ENCODE peak calls at places on chromosomes 3 and 15, in five cellular contexts. One of them, this sample, is unnamed.

GRCh38 chr3:94162700-94163099 is 99.8 kb downstream of the NSUN3 start:
- DNase-seq in colonic mucosa: no peak
- DNase-seq in fibroblast of pulmonary artery: peak; percentile 36
- DNase-seq in OCI-LY7: no peak
- DNase-seq in fibroblast of mammary gland: peak; percentile 74
- DNase-seq in this sample: no peak

GRCh38 chr3:65888980-65889706 is 149.6 kb downstream of the MAGI1 start:
- DNase-seq in colonic mucosa: no peak
- DNase-seq in fibroblast of pulmonary artery: peak; percentile 97
- DNase-seq in OCI-LY7: no peak
- DNase-seq in fibroblast of mammary gland: peak; percentile 97
- DNase-seq in this sample: peak; percentile 95

GRCh38 chr15:83320404-83320803 is 35.9 kb upstream of the BNC1 start:
- DNase-seq in colonic mucosa: no peak
- DNase-seq in fibroblast of pulmonary artery: peak; percentile 94
- DNase-seq in OCI-LY7: no peak
- DNase-seq in fibroblast of mammary gland: peak; percentile 73
- DNase-seq in this sample: no peak

GRCh38 chr15:68616397-68616796 is 37.6 kb downstream of the CORO2B start:
- DNase-seq in colonic mucosa: no peak
- DNase-seq in fibroblast of pulmonary artery: no peak
- DNase-seq in OCI-LY7: no peak
- DNase-seq in fibroblast of mammary gland: no peak
- DNase-seq in this sample: no peak

GRCh38 chr3:134030382-134030753 is 643 bp upstream of the SLCO2A1 start:
- DNase-seq in colonic mucosa: peak; percentile 18
- DNase-seq in fibroblast of pulmonary artery: no peak
- DNase-seq in OCI-LY7: no peak
- DNase-seq in fibroblast of mammary gland: no peak
- DNase-seq in this sample: no peak

GRCh38 chr15:81002004-81002253 is 1.2 kb downstream of the TLNRD1 start:
- DNase-seq in colonic mucosa: no peak
- DNase-seq in fibroblast of pulmonary artery: no peak
- DNase-seq in OCI-LY7: no peak
- DNase-seq in fibroblast of mammary gland: no peak
- DNase-seq in this sample: no peak

GRCh38 chr3:113912551-113913246 is 35.1 kb upstream of the ZDHHC23 start:
- DNase-seq in colonic mucosa: peak; percentile 47
- DNase-seq in fibroblast of pulmonary artery: peak; percentile 77
- DNase-seq in OCI-LY7: peak; percentile 74
- DNase-seq in fibroblast of mammary gland: peak; percentile 70
- DNase-seq in this sample: peak; percentile 75

GRCh38 chr3:183437060-183437459 is 8.6 kb upstream of the MCF2L2 start:
- DNase-seq in colonic mucosa: no peak
- DNase-seq in fibroblast of pulmonary artery: no peak
- DNase-seq in OCI-LY7: no peak
- DNase-seq in fibroblast of mammary gland: no peak
- DNase-seq in this sample: no peak

GRCh38 chr3:166340604-166341003 is 503.4 kb upstream of the BCHE start:
- DNase-seq in colonic mucosa: no peak
- DNase-seq in fibroblast of pulmonary artery: no peak
- DNase-seq in OCI-LY7: no peak
- DNase-seq in fibroblast of mammary gland: no peak
- DNase-seq in this sample: no peak

GRCh38 chr3:18428036-18428435 is 2.9 kb upstream of the SATB1 start:
- DNase-seq in colonic mucosa: no peak
- DNase-seq in fibroblast of pulmonary artery: no peak
- DNase-seq in OCI-LY7: no peak
- DNase-seq in fibroblast of mammary gland: no peak
- DNase-seq in this sample: no peak

GRCh38 chr3:107562979-107563531 is 40.3 kb downstream of the BBX start:
- DNase-seq in colonic mucosa: no peak
- DNase-seq in fibroblast of pulmonary artery: no peak
- DNase-seq in OCI-LY7: no peak
- DNase-seq in fibroblast of mammary gland: no peak
- DNase-seq in this sample: no peak

GRCh38 chr3:150106752-150107428 is 136.2 kb upstream of the PFN2 start:
- DNase-seq in colonic mucosa: no peak
- DNase-seq in fibroblast of pulmonary artery: peak; percentile 85
- DNase-seq in OCI-LY7: no peak
- DNase-seq in fibroblast of mammary gland: peak; percentile 97
- DNase-seq in this sample: peak; percentile 92

GRCh38 chr15:49145651-49146609 is 9.5 kb downstream of the COPS2 start:
- DNase-seq in colonic mucosa: peak; percentile 52
- DNase-seq in fibroblast of pulmonary artery: peak; percentile 84
- DNase-seq in OCI-LY7: peak; percentile 49
- DNase-seq in fibroblast of mammary gland: peak; percentile 75
- DNase-seq in this sample: peak; percentile 51

GRCh38 chr3:100261481-100261903 is 700 bp downstream of the TBC1D23 start:
- DNase-seq in colonic mucosa: no peak
- DNase-seq in fibroblast of pulmonary artery: no peak
- DNase-seq in OCI-LY7: no peak
- DNase-seq in fibroblast of mammary gland: no peak
- DNase-seq in this sample: peak; percentile 74

GRCh38 chr3:97138914-97139541 is 324.6 kb downstream of the EPHA6 start:
- DNase-seq in colonic mucosa: no peak
- DNase-seq in fibroblast of pulmonary artery: no peak
- DNase-seq in OCI-LY7: peak; percentile 24
- DNase-seq in fibroblast of mammary gland: peak; percentile 0
- DNase-seq in this sample: no peak

GRCh38 chr3:115438799-115439198 is 184.5 kb upstream of the GAP43 start:
- DNase-seq in colonic mucosa: no peak
- DNase-seq in fibroblast of pulmonary artery: no peak
- DNase-seq in OCI-LY7: no peak
- DNase-seq in fibroblast of mammary gland: no peak
- DNase-seq in this sample: no peak

DNA sequence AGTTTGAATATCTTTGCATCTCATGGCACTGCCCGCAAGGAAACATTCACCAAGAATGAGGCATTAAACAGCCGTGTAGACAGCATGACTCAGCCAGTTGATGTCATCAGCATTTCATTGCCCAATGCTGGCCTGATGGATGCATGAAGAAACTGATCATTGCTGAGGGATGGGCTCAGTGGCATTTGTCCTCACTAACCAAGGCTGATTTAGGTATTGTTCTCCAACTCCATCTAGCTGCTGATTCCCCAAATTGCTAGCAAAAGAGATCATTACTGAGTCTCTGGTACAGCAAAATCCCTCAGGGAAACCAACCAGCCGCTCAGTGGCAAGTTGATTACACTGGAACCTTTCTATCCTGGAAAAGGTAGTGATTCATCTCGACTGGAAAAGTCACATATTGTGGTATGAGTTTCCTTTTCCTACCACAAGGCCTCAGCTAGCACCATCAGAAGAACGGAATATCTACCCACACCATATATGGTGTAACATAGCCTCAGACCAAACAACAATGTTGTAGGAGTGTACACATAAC is 186.5 kb upstream of the GAP43 start:
- DNase-seq in colonic mucosa: no peak
- DNase-seq in fibroblast of pulmonary artery: peak; percentile 97
- DNase-seq in OCI-LY7: no peak
- DNase-seq in fibroblast of mammary gland: peak; percentile 97
- DNase-seq in this sample: peak; percentile 98
- TF ChIP-seq CTCF in colonic mucosa: no peak
- TF ChIP-seq CTCF in fibroblast of pulmonary artery: peak; percentile 62
- TF ChIP-seq CTCF in OCI-LY7: no peak
- TF ChIP-seq CTCF in fibroblast of mammary gland: peak; percentile 61
- TF ChIP-seq CTCF in this sample: peak; percentile 56

GRCh38 chr15:98649621-98649995 is 1.3 kb downstream of the IGF1R start:
- DNase-seq in colonic mucosa: peak; percentile 52
- DNase-seq in fibroblast of pulmonary artery: peak; percentile 36
- DNase-seq in OCI-LY7: peak; percentile 9
- DNase-seq in fibroblast of mammary gland: no peak
- DNase-seq in this sample: peak; percentile 64

GRCh38 chr15:98648654-98649537 is 557 bp downstream of the IGF1R start:
- DNase-seq in colonic mucosa: peak; percentile 47
- DNase-seq in fibroblast of pulmonary artery: peak; percentile 55
- DNase-seq in OCI-LY7: peak; percentile 71
- DNase-seq in fibroblast of mammary gland: peak; percentile 38
- DNase-seq in this sample: peak; percentile 83

GRCh38 chr15:98649996-98650870 is 1.9 kb downstream of the IGF1R start:
- DNase-seq in colonic mucosa: peak; percentile 53
- DNase-seq in fibroblast of pulmonary artery: peak; percentile 36
- DNase-seq in OCI-LY7: no peak
- DNase-seq in fibroblast of mammary gland: peak; percentile 49
- DNase-seq in this sample: no peak

GRCh38 chr15:98651581-98652220 is 3.4 kb downstream of the IGF1R start:
- DNase-seq in colonic mucosa: peak; percentile 36
- DNase-seq in fibroblast of pulmonary artery: peak; percentile 16
- DNase-seq in OCI-LY7: no peak
- DNase-seq in fibroblast of mammary gland: peak; percentile 47
- DNase-seq in this sample: peak; percentile 57

GRCh38 chr15:98650871-98651481 is 2.6 kb downstream of the IGF1R start:
- DNase-seq in colonic mucosa: peak; percentile 41
- DNase-seq in fibroblast of pulmonary artery: peak; percentile 43
- DNase-seq in OCI-LY7: no peak
- DNase-seq in fibroblast of mammary gland: peak; percentile 41
- DNase-seq in this sample: no peak
- H3K4me3 ChIP-seq in colonic mucosa: peak overlapping the region; percentile 85
- H3K4me3 ChIP-seq in fibroblast of pulmonary artery: peak overlapping the region; percentile 80
- H3K4me3 ChIP-seq in OCI-LY7: no peak overlapping the region
- H3K4me3 ChIP-seq in fibroblast of mammary gland: peak overlapping the region; percentile 65
- H3K4me3 ChIP-seq in this sample: peak overlapping the region; percentile 98

GRCh38 chr3:139561959-139562676 is 22.6 kb upstream of the RBP1 start:
- DNase-seq in colonic mucosa: peak; percentile 41
- DNase-seq in fibroblast of pulmonary artery: peak; percentile 52
- DNase-seq in OCI-LY7: peak; percentile 21
- DNase-seq in fibroblast of mammary gland: peak; percentile 29
- DNase-seq in this sample: no peak
- TF ChIP-seq CTCF in colonic mucosa: peak; percentile 33
- TF ChIP-seq CTCF in fibroblast of pulmonary artery: peak; percentile 87
- TF ChIP-seq CTCF in OCI-LY7: peak; percentile 62
- TF ChIP-seq CTCF in fibroblast of mammary gland: peak; percentile 72
- TF ChIP-seq CTCF in this sample: peak; percentile 62

GRCh38 chr15:70112018-70112395 is 14.3 kb upstream of the TLE3 start:
- DNase-seq in colonic mucosa: no peak
- DNase-seq in fibroblast of pulmonary artery: no peak
- DNase-seq in OCI-LY7: no peak
- DNase-seq in fibroblast of mammary gland: peak; percentile 61
- DNase-seq in this sample: no peak
- H3K4me3 ChIP-seq in colonic mucosa: no peak overlapping the region
- H3K4me3 ChIP-seq in fibroblast of pulmonary artery: no peak overlapping the region
- H3K4me3 ChIP-seq in OCI-LY7: no peak overlapping the region
- H3K4me3 ChIP-seq in fibroblast of mammary gland: no peak overlapping the region
- H3K4me3 ChIP-seq in this sample: no peak overlapping the region

GRCh38 chr3:43152649-43153048 is 46.8 kb upstream of the POMGNT2 start:
- DNase-seq in colonic mucosa: no peak
- DNase-seq in fibroblast of pulmonary artery: peak; percentile 70
- DNase-seq in OCI-LY7: no peak
- DNase-seq in fibroblast of mammary gland: peak; percentile 18
- DNase-seq in this sample: no peak

GRCh38 chr3:43156812-43157455 is 51.1 kb upstream of the POMGNT2 start:
- DNase-seq in colonic mucosa: no peak
- DNase-seq in fibroblast of pulmonary artery: no peak
- DNase-seq in OCI-LY7: no peak
- DNase-seq in fibroblast of mammary gland: no peak
- DNase-seq in this sample: no peak

GRCh38 chr3:43155016-43155415 is 49.1 kb upstream of the POMGNT2 start:
- DNase-seq in colonic mucosa: no peak
- DNase-seq in fibroblast of pulmonary artery: no peak
- DNase-seq in OCI-LY7: no peak
- DNase-seq in fibroblast of mammary gland: no peak
- DNase-seq in this sample: no peak

GRCh38 chr3:43155464-43156121 is 49.7 kb upstream of the POMGNT2 start:
- DNase-seq in colonic mucosa: peak; percentile 60
- DNase-seq in fibroblast of pulmonary artery: peak; percentile 85
- DNase-seq in OCI-LY7: no peak
- DNase-seq in fibroblast of mammary gland: peak; percentile 88
- DNase-seq in this sample: peak; percentile 84

DNA sequence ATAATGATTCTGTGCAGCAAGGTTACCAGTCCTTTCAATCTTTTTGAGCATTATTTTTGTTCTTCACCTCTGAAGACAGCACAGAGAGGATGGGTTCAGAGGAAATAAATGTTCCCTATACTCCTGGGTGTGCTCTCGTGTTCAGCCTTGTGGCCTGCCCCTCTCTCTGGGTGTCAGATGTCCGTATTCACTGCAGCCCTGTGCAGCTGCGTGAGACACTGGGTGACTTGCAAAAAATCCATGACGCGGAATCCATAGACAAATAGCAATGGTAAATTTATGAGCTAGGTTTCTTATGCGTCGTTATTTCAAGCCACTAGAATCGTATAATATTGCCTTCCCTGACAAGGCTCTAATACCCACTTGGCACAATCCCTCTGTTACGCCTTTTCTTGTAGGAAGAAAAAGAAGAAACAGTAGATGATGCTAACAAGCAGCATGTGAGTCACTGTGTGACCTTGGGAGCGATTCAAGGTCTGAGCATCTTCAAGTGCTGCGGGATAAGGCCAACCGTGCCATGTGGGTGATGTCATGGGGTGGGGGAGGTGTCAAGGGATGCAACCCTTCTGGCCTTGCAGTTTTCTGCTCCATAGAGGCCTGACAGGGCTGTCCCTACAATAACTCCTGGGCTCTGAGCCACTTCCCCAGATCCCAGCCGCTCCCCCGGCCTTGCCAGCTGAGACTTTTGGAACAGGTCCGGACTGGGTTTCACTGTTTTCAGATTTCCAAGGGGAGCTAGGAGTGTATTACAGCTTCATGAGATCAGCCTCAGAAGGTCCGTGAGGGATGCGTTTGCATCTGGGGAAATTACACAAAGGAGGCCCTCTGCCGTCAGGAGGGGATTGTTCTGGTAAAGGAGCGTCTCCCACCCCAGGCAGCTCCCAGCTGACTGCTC is 47.6 kb upstream of the POMGNT2 start:
- DNase-seq in colonic mucosa: peak; percentile 63
- DNase-seq in fibroblast of pulmonary artery: peak; percentile 90
- DNase-seq in OCI-LY7: no peak
- DNase-seq in fibroblast of mammary gland: peak; percentile 96
- DNase-seq in this sample: peak; percentile 95
- TF ChIP-seq CTCF in colonic mucosa: no peak
- TF ChIP-seq CTCF in fibroblast of pulmonary artery: peak; percentile 29
- TF ChIP-seq CTCF in OCI-LY7: no peak
- TF ChIP-seq CTCF in fibroblast of mammary gland: no peak
- TF ChIP-seq CTCF in this sample: no peak

GRCh38 chr3:112321867-112322652 is 10.9 kb upstream of the CD200 start:
- DNase-seq in colonic mucosa: peak; percentile 27
- DNase-seq in fibroblast of pulmonary artery: no peak
- DNase-seq in OCI-LY7: no peak
- DNase-seq in fibroblast of mammary gland: no peak
- DNase-seq in this sample: no peak

GRCh38 chr3:112314618-112315017 is 18.3 kb upstream of the CD200 start:
- DNase-seq in colonic mucosa: no peak
- DNase-seq in fibroblast of pulmonary artery: no peak
- DNase-seq in OCI-LY7: no peak
- DNase-seq in fibroblast of mammary gland: no peak
- DNase-seq in this sample: no peak

GRCh38 chr3:112315791-112316190 is 17.2 kb upstream of the CD200 start:
- DNase-seq in colonic mucosa: no peak
- DNase-seq in fibroblast of pulmonary artery: no peak
- DNase-seq in OCI-LY7: no peak
- DNase-seq in fibroblast of mammary gland: no peak
- DNase-seq in this sample: no peak

GRCh38 chr3:112320698-112321097 is 12.3 kb upstream of the CD200 start:
- DNase-seq in colonic mucosa: no peak
- DNase-seq in fibroblast of pulmonary artery: no peak
- DNase-seq in OCI-LY7: no peak
- DNase-seq in fibroblast of mammary gland: no peak
- DNase-seq in this sample: no peak

GRCh38 chr3:112319516-112320276 is 13.3 kb upstream of the CD200 start:
- DNase-seq in colonic mucosa: no peak
- DNase-seq in fibroblast of pulmonary artery: no peak
- DNase-seq in OCI-LY7: no peak
- DNase-seq in fibroblast of mammary gland: no peak
- DNase-seq in this sample: no peak
- H3K4me3 ChIP-seq in colonic mucosa: no peak overlapping the region
- H3K4me3 ChIP-seq in fibroblast of pulmonary artery: no peak overlapping the region
- H3K4me3 ChIP-seq in OCI-LY7: no peak overlapping the region
- H3K4me3 ChIP-seq in fibroblast of mammary gland: no peak overlapping the region
- H3K4me3 ChIP-seq in this sample: no peak overlapping the region